ENCODE peak calls at places on chromosomes 12 and 14, in four cellular contexts. I is heart right ventricle, C is left lung, E is heart left ventricle. J is an unnamed sample.
A peak's percentile ranks its signal among the peaks of the same experiment; 100 is the strongest.

GRCh38 chr14:91613459-91614145 is 103.5 kb upstream of the PPP4R3A start:
- DNase-seq in C (no peak), E (no peak), I (no peak), J (no peak)

GRCh38 chr12:109910969-109911348 is 10.9 kb downstream of the TCHP start:
- DNase-seq in E (no peak), I (no peak), C (peak; percentile 79), J (peak; percentile 66)

GRCh38 chr12:109421355-109422087 is 55.6 kb downstream of the KCTD10 start:
- DNase-seq in C (no peak), E (no peak), I (no peak), J (no peak)

GRCh38 chr14:75217508-75218206 is 41.2 kb upstream of the TMED10 start:
- DNase-seq in C (no peak), E (no peak), I (no peak), J (no peak)

GRCh38 chr12:48390026-48390425 is 39.3 kb upstream of the ZNF641 start:
- DNase-seq in C (no peak), I (no peak), E (no peak), J (no peak)

GRCh38 chr14:72416892-72417291 is 477.0 kb downstream of the DPF3 start:
- DNase-seq in I (no peak), E (no peak), C (no peak), J (no peak)

GRCh38 chr12:91316825-91317224 is 134.2 kb upstream of the DCN start:
- DNase-seq in E (no peak), C (no peak), I (no peak), J (no peak)

GRCh38 chr14:44112774-44113460 is 394.2 kb downstream of the FSCB start:
- DNase-seq in I (no peak), C (no peak), E (no peak), J (no peak)

GRCh38 chr14:105436891-105437722 is 17.5 kb downstream of the MTA1 start:
- DNase-seq in C (no peak), E (no peak), I (no peak), J (no peak)

GRCh38 chr12:49264466-49264872 is 413 bp upstream of the TUBA1C start:
- DNase-seq in I (no peak), C (peak; percentile 90), E (no peak), J (no peak)

GRCh38 chr12:14772946-14773345 is 30.3 kb downstream of the WBP11 start:
- DNase-seq in E (no peak), C (no peak), I (no peak), J (no peak)

GRCh38 chr12:82474798-82475184 is 116.5 kb downstream of the METTL25 start:
- DNase-seq in E (no peak), C (no peak), I (no peak), J (no peak)

GRCh38 chr12:57381693-57382220 is 49.1 kb downstream of the R3HDM2 start:
- DNase-seq in E (no peak), I (no peak), C (no peak), J (no peak)

GRCh38 chr12:92537235-92537960 is 165.4 kb upstream of the PLEKHG7 start:
- DNase-seq in C (no peak), I (no peak), E (no peak), J (no peak)

GRCh38 chr14:55807536-55807935 is 227.5 kb downstream of the KTN1 start:
- DNase-seq in E (no peak), I (no peak), C (no peak), J (no peak)

GRCh38 chr12:13425766-13426165 is 229.2 kb downstream of the EMP1 start:
- DNase-seq in C (no peak), I (no peak), E (no peak), J (no peak)

GRCh38 chr14:80587096-80587724 is 354.3 kb downstream of the CEP128 start:
- DNase-seq in E (no peak), C (no peak), I (no peak), J (no peak)

GRCh38 chr12:11545438-11546330 is 103.8 kb upstream of the ETV6 start:
- DNase-seq in C (no peak), I (no peak), E (no peak), J (no peak)

GRCh38 chr14:22520235-22520634 is 68.8 kb downstream of the DAD1 start:
- DNase-seq in I (no peak), E (no peak), C (no peak), J (no peak)

GRCh38 chr14:71001742-71002141 is 94.5 kb downstream of the PCNX1 start:
- DNase-seq in C (no peak), I (no peak), E (no peak), J (no peak)

GRCh38 chr14:32200368-32201195 is 1.3 kb upstream of the RNU6-7 start:
- DNase-seq in C (no peak), E (no peak), I (no peak), J (no peak)

GRCh38 chr12:53113307-53113706 is 10.0 kb downstream of the SOAT2 start:
- DNase-seq in E (no peak), I (no peak), C (no peak), J (no peak)

GRCh38 chr12:96073346-96074336 is 38.3 kb upstream of the LTA4H start:
- DNase-seq in C (no peak), I (no peak), E (no peak), J (no peak)

GRCh38 chr12:93244514-93245077 is 133.1 kb upstream of the NUDT4 start:
- DNase-seq in E (no peak), I (no peak), C (no peak), J (no peak)

GRCh38 chr14:69595336-69595735 is 16.1 kb upstream of the SUSD6 start:
- DNase-seq in E (no peak), C (no peak), I (no peak), J (no peak)

GRCh38 chr14:76729953-76730505 is 31.2 kb upstream of the VASH1 start:
- DNase-seq in I (no peak), E (no peak), C (no peak), J (no peak)

GRCh38 chr12:107912421-107913004 is 138.0 kb downstream of the ASCL4 start:
- DNase-seq in E (no peak), C (peak; percentile 84), I (no peak), J (peak; percentile 66)

GRCh38 chr14:70931008-70931407 is 23.7 kb downstream of the PCNX1 start:
- DNase-seq in C (no peak), I (no peak), E (no peak), J (no peak)

GRCh38 chr14:103194256-103195045 is 71.2 kb downstream of the TNFAIP2 start:
- DNase-seq in I (no peak), C (no peak), E (no peak), J (no peak)

GRCh38 chr12:94650143-94651056 is at the start of gene TMCC3:
- DNase-seq in C (peak; percentile 93), E (peak; percentile 50), I (peak; percentile 22), J (peak; percentile 74)

GRCh38 chr12:123108682-123109066 is 42.2 kb downstream of the PITPNM2 start:
- DNase-seq in E (no peak), I (no peak), C (no peak), J (no peak)

GRCh38 chr14:100615736-100616695 is 28.8 kb upstream of the BEGAIN start:
- DNase-seq in C (no peak), I (no peak), E (no peak), J (peak; percentile 61)
- H3K27me3 ChIP-seq in C (no peaks in the 10 kb centered on the region), I (peaks cover 68% of the 10 kb centered on the region), E (peaks cover 53% of the 10 kb centered on the region), J (no peaks in the 10 kb centered on the region)

GRCh38 chr12:104994301-104994700 is 8.2 kb downstream of the NOPCHAP1 start:
- DNase-seq in C (no peak), I (no peak), E (no peak), J (no peak)
- H3K36me3 ChIP-seq in C (no peaks in the 10 kb centered on the region), I (peaks cover 88% of the 10 kb centered on the region), E (peaks cover 67% of the 10 kb centered on the region), J (peaks cover 3% of the 10 kb centered on the region)

GRCh38 chr12:128685903-128686475 is 137.8 kb downstream of the SLC15A4 start:
- DNase-seq in I (no peak), C (no peak), E (no peak), J (no peak)
- H3K27me3 ChIP-seq in I (no peaks in the 10 kb centered on the region), C (no peaks in the 10 kb centered on the region), E (no peaks in the 10 kb centered on the region), J (no peaks in the 10 kb centered on the region)

DNA sequence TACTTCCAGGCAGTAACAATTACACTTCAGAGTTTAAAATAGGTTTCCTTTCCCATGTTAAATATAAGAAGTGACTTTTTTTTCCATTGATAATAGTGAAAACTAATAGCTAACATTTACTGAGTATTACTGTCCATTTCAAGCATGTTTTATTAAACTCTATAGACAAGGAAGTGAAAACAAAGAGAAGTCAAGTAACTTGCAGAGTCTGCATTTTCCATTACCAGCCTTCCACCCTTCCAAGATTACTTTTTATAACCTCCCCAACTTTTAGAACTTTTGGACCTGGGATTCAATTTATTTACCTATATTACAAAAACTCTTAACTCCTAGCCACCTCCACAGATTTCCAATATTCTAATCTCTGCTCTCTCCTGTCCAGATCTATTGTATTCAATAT is 67.7 kb downstream of the SEC23A start:
- DNase-seq in C (no peak), E (no peak), I (no peak), J (no peak)
- H3K36me3 ChIP-seq in C (no peaks in the 10 kb centered on the region), E (peaks cover 98% of the 10 kb centered on the region), I (peaks cover 97% of the 10 kb centered on the region), J (no peaks in the 10 kb centered on the region)